ENCODE peak calls at places on chromosome 20, in five cellular contexts. Q is K562, K is stomach, M is HepG2, O is A549. S is an unnamed sample.

GRCh38 chr20:44734938-44735337 is 10.7 kb upstream of the KCNK15 start:
- DNase-seq in Q (no peak), M (no peak), O (peak), K (no peak), S (no peak)

GRCh38 chr20:45047581-45048119 is 53.3 kb downstream of the KCNS1 start:
- DNase-seq in M (no peak), K (no peak), Q (no peak), O (no peak), S (no peak)

GRCh38 chr20:14470977-14471642 is 133.7 kb upstream of the FLRT3 start:
- DNase-seq in M (no peak), K (no peak), Q (no peak), O (no peak), S (no peak)

GRCh38 chr20:57398231-57398821 is 7.1 kb downstream of the RBM38 start:
- DNase-seq in K (peak), M (no peak), O (no peak), Q (no peak), S (peak)

GRCh38 chr20:24543741-24544140 is 74.3 kb downstream of the SYNDIG1 start:
- DNase-seq in K (no peak), O (no peak), M (no peak), Q (no peak), S (no peak)

GRCh38 chr20:7841291-7841966 is 98.8 kb downstream of the HAO1 start:
- DNase-seq in Q (no peak), M (no peak), K (no peak), O (peak), S (no peak)

GRCh38 chr20:3339571-3339970 is 67.9 kb downstream of the DNAAF9 start:
- DNase-seq in M (no peak), Q (no peak), K (no peak), O (no peak), S (no peak)

GRCh38 chr20:46207031-46207549 is 89.0 kb downstream of the CD40 start:
- DNase-seq in Q (no peak), O (no peak), K (no peak), M (no peak), S (no peak)

GRCh38 chr20:34069341-34070078 is 42.5 kb downstream of the EIF2S2 start:
- DNase-seq in K (peak), Q (peak), O (peak), M (peak), S (peak)

GRCh38 chr20:51498765-51499540 is 43.6 kb downstream of the NFATC2 start:
- DNase-seq in M (no peak), Q (no peak), O (no peak), K (no peak), S (no peak)

GRCh38 chr20:23370274-23370673 is 8.3 kb downstream of the GZF1 start:
- DNase-seq in O (no peak), M (no peak), Q (no peak), K (no peak), S (no peak)

GRCh38 chr20:58017237-58017969 is 211.1 kb downstream of the ANKRD60 start:
- DNase-seq in O (peak), K (peak), Q (no peak), M (peak), S (peak)

GRCh38 chr20:58598271-58599015 is 52.6 kb upstream of the STX16 start:
- DNase-seq in Q (no peak), K (no peak), O (no peak), M (no peak), S (peak)

GRCh38 chr20:11853359-11853758 is 64.3 kb upstream of the BTBD3 start:
- DNase-seq in M (no peak), Q (no peak), K (no peak), O (no peak), S (no peak)

GRCh38 chr20:43463864-43464785 is 6.4 kb downstream of the SRSF6 start:
- DNase-seq in Q (no peak), O (no peak), M (no peak), K (no peak), S (no peak)

GRCh38 chr20:39623584-39624234 is 661.6 kb downstream of the DHX35 start:
- DNase-seq in M (no peak), Q (no peak), K (no peak), O (no peak), S (no peak)

GRCh38 chr20:23606652-23607049 is 934 bp upstream of the CST9 start:
- DNase-seq in O (peak), K (peak), Q (peak), M (peak), S (peak)

GRCh38 chr20:6707231-6707870 is 60.1 kb upstream of the BMP2 start:
- DNase-seq in O (no peak), K (no peak), Q (no peak), M (no peak), S (no peak)

GRCh38 chr20:47792021-47792618 is 6.8 kb upstream of the SULF2 start:
- DNase-seq in M (no peak), O (peak), K (no peak), Q (no peak), S (peak)

GRCh38 chr20:38111366-38112232 is 53.5 kb downstream of the TGM2 start:
- DNase-seq in Q (no peak), M (no peak), K (no peak), O (no peak), S (no peak)

GRCh38 chr20:51604851-51605250 is 62.3 kb upstream of the NFATC2 start:
- DNase-seq in O (no peak), K (no peak), Q (no peak), M (no peak), S (no peak)

GRCh38 chr20:20752712-20753111 is 40.3 kb upstream of the RALGAPA2 start:
- DNase-seq in K (no peak), Q (no peak), O (no peak), M (no peak), S (no peak)
- TF ChIP-seq EP300 in K (no peak), Q (no peak), O (no peak), M (no peak), S (no peak)

GRCh38 chr20:32052090-32052791 is at the start of gene HCK:
- DNase-seq in Q (no peak), M (no peak), O (no peak), K (peak), S (peak)
- H3K4me3 ChIP-seq in Q (no peak), M (no peak), O (peak), K (peak), S (no peak)

DNA sequence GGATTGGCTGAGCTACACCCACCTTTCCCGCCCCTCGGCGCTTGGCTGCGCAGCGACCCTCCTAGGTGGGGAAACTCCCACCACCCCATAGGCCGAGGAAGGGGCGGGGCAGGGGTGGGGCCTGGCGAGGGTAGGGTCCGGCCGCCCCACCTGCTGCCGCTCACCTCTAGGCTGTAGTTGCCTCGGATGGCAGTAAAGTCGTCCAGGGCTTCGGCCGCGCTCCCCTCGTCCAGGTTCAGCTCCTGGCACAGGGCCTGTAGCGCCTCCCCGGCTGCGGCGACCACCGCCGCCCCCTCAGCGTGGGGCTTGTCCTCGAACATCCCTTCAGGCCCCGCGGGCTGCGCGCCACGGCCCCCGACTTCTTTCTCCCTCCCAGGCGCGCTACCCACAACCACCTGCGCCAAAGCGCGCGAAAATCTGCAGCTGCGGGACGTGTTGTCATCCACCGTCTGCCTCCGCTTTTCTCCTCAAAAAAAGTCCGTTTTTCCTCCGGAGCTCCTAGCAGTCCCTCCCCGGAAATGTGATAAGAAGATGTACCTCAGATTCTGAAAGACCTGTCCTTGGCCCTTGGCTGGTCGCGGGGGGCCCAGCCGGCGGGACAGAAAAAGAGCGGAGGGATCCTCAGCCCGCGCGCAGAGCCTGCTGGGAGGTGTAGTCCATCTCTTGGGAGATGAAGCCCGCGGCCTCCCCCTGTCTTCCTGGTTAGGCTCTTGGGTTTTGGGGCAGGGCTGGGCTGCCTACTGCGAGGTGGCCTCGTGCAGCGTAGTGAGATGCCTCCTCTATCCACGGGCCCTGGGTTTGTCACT is at the start of gene RBL1:
- DNase-seq in O (peak), K (peak), M (peak), Q (peak), S (peak)
- TF ChIP-seq EP300 in O (no peak), K (no peak), M (peak), Q (no peak), S (no peak)

GRCh38 chr20:62710221-62710885 is 1.7 kb downstream of the NTSR1 start:
- DNase-seq in O (no peak), Q (no peak), M (no peak), K (no peak), S (no peak)
- H3K4me3 ChIP-seq in O (no peak), Q (no peak), M (no peak), K (no peak), S (peak)

GRCh38 chr20:31603822-31604566 is 1.1 kb upstream of the ID1 start:
- DNase-seq in O (peak), Q (peak), M (peak), K (peak), S (peak)
- TF ChIP-seq EP300 in O (peak), Q (peak), M (peak), K (peak), S (peak)

DNA sequence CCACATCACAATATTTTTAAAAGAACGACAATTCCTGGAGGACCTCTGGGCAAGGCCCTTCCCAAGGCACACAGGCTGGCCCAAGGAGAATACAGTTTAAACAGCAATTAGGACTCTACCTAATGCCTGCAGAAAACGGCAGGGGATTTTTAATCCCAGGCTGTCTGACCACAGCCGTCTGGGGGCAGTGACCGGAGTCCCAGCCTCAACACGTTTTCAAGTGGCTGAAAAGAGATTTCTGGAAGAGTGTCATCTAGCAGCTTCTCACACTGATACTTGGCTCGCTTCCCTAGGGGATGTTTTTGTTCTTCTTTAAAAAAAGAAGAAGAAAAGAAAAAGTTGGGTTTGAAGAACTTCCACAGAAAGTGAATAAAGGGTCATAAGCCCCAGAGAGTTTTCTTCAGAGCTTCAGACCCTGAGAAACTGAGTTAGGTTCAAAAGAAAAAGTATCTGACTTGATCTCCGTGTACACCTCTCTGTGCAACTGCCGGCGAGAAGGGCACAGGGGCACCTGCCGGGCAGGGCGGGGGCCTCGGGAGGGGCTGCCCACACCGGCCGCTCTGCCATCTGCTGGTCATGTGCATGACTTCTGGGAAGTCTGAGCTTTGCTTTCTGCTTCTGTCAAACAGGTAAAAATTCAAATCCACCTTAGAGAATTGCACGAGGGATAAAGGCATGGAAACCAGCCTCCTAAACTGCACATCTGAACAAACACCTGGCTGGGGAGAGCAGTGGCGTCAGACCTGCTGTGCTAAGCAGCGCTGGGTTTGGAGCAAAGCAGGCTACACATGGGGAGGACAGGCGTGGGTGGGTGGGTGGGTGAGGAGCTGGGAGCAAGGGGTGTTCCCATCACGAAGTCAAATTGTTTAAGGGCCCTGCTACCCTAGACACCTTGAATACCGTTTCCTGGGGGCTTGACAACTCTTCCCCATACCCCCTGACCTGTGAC is 33.0 kb downstream of the RRBP1 start:
- DNase-seq in O (peak), K (peak), M (no peak), Q (peak), S (peak)
- H3K4me3 ChIP-seq in O (no peak), K (no peak), M (no peak), Q (no peak), S (no peak)

DNA sequence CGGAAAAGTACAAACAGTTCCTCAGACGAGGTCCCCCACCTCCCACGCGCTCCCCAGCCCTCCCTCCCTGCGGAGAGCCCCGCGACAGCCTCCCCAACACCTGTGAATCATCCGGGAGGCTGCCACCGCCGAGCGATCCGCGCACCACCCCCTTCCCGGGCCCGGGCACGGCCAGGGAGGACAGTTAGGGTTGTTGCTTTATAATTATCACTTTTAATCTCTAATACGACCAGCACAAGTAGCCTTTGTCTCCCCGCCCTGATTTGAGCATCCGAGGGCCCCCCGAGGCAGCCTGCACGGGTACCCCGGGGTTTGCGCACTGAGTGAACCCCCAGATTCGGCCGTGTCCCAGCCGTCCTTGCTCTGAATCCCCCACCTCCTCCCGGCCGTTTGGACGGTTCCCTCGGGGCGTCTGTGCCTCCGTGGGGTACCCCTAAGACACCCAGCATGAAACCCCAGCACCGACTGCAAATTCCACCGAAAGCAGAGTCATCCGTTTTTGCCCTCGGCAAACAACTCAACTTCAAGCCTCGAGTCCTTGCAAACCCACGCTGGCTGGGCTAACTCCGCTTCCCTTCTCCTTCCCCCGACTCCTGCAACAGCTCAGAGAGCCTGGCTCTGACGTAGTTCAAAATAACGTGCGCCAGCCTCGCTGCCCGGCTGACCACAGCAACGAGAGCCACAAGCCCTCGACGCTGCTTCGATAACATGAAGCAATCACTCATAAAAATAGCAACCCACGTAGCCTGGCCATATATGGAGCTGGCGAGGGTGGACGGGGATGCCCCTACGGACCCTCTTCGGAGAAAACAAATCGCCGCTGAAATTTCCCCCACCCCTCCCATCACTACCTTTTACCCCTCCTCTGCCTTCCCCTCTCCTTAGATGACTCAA is 866 bp upstream of the SNAP25 start:
- DNase-seq in O (peak), K (no peak), M (no peak), Q (no peak), S (peak)
- TF ChIP-seq EP300 in O (peak), K (peak), M (no peak), Q (no peak), S (peak)

GRCh38 chr20:53608071-53608455 is 14.4 kb upstream of the ZNF217 start:
- DNase-seq in O (no peak), Q (no peak), K (peak), M (no peak), S (no peak)

GRCh38 chr20:53609501-53610445 is 16.1 kb upstream of the ZNF217 start:
- DNase-seq in K (peak), Q (peak), O (peak), M (no peak), S (peak)

GRCh38 chr20:53606364-53606985 is 12.8 kb upstream of the ZNF217 start:
- DNase-seq in K (peak), O (no peak), Q (no peak), M (peak), S (no peak)

GRCh38 chr20:53611449-53611894 is 17.8 kb upstream of the ZNF217 start:
- DNase-seq in Q (no peak), M (no peak), K (peak), O (peak), S (peak)

DNA sequence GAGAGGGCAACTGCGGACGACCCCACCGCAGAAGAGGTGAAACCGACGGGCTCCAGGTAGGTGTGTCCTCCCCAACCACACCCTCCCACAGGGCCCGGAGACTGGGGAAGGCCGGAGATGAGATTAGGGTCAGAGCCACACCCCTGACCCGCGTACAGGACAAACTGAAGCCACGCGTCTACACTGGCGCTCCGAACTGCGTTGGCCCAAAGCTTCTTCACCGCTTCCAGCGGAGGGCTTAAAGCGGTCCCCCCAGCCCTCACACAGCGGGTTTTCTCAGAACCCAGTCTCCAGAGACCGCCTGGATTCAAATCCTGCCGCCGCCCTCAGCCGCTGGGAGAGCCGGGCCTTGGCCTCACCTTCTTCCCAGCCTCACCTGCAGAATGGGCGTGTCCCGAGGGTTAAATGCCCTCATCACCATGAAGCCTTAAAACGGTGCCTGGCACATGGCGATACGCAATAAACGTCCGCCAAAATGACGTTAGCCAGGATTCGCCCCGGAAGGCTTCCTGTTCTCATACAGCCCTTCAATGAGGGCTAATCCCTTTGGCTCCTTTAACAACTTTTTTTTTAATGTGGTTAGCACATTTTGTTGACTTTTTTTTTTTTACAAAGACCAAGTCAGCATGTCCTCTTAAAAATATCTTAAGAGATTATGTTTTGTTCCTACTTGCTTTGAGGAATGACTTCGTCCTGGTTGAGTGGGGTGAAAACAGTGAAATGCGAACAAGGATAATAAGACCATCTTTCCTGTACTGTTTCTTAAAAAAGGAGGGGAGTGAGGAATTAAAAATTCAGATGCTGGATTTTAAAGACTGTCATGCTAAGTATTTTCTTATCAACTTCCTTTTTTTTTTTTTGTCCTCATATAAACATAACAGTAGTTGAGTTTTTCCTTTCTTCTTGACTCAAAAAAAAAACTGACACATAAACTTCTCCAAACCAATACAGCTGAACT is 15.1 kb upstream of the ZNF217 start:
- DNase-seq in O (no peak), M (no peak), Q (peak), K (peak), S (peak)
- H3K4me3 ChIP-seq in O (peak), M (no peak), Q (peak), K (no peak), S (no peak)

GRCh38 chr20:53922901-53923314 is 147.5 kb downstream of the BCAS1 start:
- DNase-seq in M (no peak), O (no peak), K (no peak), Q (no peak), S (peak)
- TF ChIP-seq EP300 in M (no peak), O (no peak), K (no peak), Q (no peak), S (no peak)

GRCh38 chr20:62141043-62141396 is 2.2 kb downstream of the PSMA7 start:
- DNase-seq in O (no peak), K (no peak), M (no peak), Q (no peak), S (no peak)
- H3K4me3 ChIP-seq in O (no peak), K (peak), M (no peak), Q (no peak), S (no peak)